ENCODE peak calls at places on chromosomes 4 and X, in four cellular contexts. One of them, this sample, is unnamed.

GRCh38 chrX:13893826-13894225 is 76.9 kb upstream of the GPM6B start:
- DNase-seq in uterus: no peak
- DNase-seq in neural progenitor cell: no peak
- DNase-seq in thyroid gland: no peak
- DNase-seq in this sample: no peak

GRCh38 chr4:133124746-133125145 is 24.3 kb upstream of the PCDH10 start:
- DNase-seq in thyroid gland: no peak
- DNase-seq in uterus: no peak
- DNase-seq in neural progenitor cell: no peak
- DNase-seq in this sample: no peak

GRCh38 chr4:21901281-21901680 is 47.3 kb downstream of the KCNIP4 start:
- DNase-seq in neural progenitor cell: no peak
- DNase-seq in thyroid gland: no peak
- DNase-seq in uterus: no peak
- DNase-seq in this sample: no peak

GRCh38 chr4:71221510-71222466 is 117.0 kb upstream of the SLC4A4 start:
- DNase-seq in thyroid gland: no peak
- DNase-seq in neural progenitor cell: no peak
- DNase-seq in uterus: no peak
- DNase-seq in this sample: no peak

GRCh38 chr4:38601916-38602291 is 62.1 kb upstream of the KLF3 start:
- DNase-seq in uterus: no peak
- DNase-seq in neural progenitor cell: no peak
- DNase-seq in thyroid gland: peak; percentile 26
- DNase-seq in this sample: no peak

GRCh38 chr4:149110499-149110898 is 668.3 kb upstream of the NR3C2 start:
- DNase-seq in uterus: no peak
- DNase-seq in thyroid gland: no peak
- DNase-seq in neural progenitor cell: no peak
- DNase-seq in this sample: no peak

GRCh38 chrX:7133036-7133412 is 14.5 kb upstream of the STS start:
- DNase-seq in uterus: peak; percentile 43
- DNase-seq in neural progenitor cell: no peak
- DNase-seq in thyroid gland: peak; percentile 10
- DNase-seq in this sample: no peak

GRCh38 chrX:100643943-100644587 is at the start of gene SRPX2:
- DNase-seq in neural progenitor cell: no peak
- DNase-seq in uterus: peak; percentile 74
- DNase-seq in thyroid gland: no peak
- DNase-seq in this sample: no peak

GRCh38 chr4:1991596-1992434 is 17.0 kb downstream of the NELFA start:
- DNase-seq in uterus: no peak
- DNase-seq in thyroid gland: no peak
- DNase-seq in neural progenitor cell: no peak
- DNase-seq in this sample: no peak

GRCh38 chr4:142121448-142121847 is 485.1 kb downstream of the IL15 start:
- DNase-seq in neural progenitor cell: no peak
- DNase-seq in uterus: no peak
- DNase-seq in thyroid gland: no peak
- DNase-seq in this sample: no peak

GRCh38 chrX:133414399-133415275 is 652 bp downstream of the GPC4 start:
- DNase-seq in thyroid gland: peak; percentile 39
- DNase-seq in uterus: peak; percentile 21
- DNase-seq in neural progenitor cell: peak; percentile 64
- DNase-seq in this sample: no peak

GRCh38 chr4:3340038-3340702 is 47.3 kb downstream of the RGS12 start:
- DNase-seq in uterus: no peak
- DNase-seq in neural progenitor cell: no peak
- DNase-seq in thyroid gland: no peak
- DNase-seq in this sample: no peak

GRCh38 chr4:159267023-159267939 is 164.4 kb downstream of the RAPGEF2 start:
- DNase-seq in uterus: no peak
- DNase-seq in thyroid gland: no peak
- DNase-seq in neural progenitor cell: peak; percentile 18
- DNase-seq in this sample: no peak

GRCh38 chrX:118577041-118577440 is 81.4 kb downstream of the DOCK11 start:
- DNase-seq in thyroid gland: peak; percentile 95
- DNase-seq in uterus: no peak
- DNase-seq in neural progenitor cell: no peak
- DNase-seq in this sample: no peak

GRCh38 chrX:107716816-107717700 is 58.5 kb downstream of the TSC22D3 start:
- DNase-seq in uterus: peak; percentile 91
- DNase-seq in neural progenitor cell: peak; percentile 69
- DNase-seq in thyroid gland: peak; percentile 89
- DNase-seq in this sample: peak; percentile 64

GRCh38 chr4:145230726-145231125 is 50.3 kb upstream of the OTUD4 start:
- DNase-seq in neural progenitor cell: no peak
- DNase-seq in uterus: no peak
- DNase-seq in thyroid gland: no peak
- DNase-seq in this sample: no peak

GRCh38 chrX:45135616-45136015 is 65.1 kb downstream of the DIPK2B start:
- DNase-seq in uterus: no peak
- DNase-seq in thyroid gland: no peak
- DNase-seq in neural progenitor cell: no peak
- DNase-seq in this sample: no peak

GRCh38 chr4:184475096-184475461 is 729 bp upstream of the IRF2 start:
- DNase-seq in thyroid gland: peak; percentile 69
- DNase-seq in neural progenitor cell: no peak
- DNase-seq in uterus: peak; percentile 66
- DNase-seq in this sample: peak; percentile 53

GRCh38 chrX:53260836-53261235 is 20.5 kb downstream of the IQSEC2 start:
- DNase-seq in uterus: no peak
- DNase-seq in neural progenitor cell: no peak
- DNase-seq in thyroid gland: no peak
- DNase-seq in this sample: no peak

DNA sequence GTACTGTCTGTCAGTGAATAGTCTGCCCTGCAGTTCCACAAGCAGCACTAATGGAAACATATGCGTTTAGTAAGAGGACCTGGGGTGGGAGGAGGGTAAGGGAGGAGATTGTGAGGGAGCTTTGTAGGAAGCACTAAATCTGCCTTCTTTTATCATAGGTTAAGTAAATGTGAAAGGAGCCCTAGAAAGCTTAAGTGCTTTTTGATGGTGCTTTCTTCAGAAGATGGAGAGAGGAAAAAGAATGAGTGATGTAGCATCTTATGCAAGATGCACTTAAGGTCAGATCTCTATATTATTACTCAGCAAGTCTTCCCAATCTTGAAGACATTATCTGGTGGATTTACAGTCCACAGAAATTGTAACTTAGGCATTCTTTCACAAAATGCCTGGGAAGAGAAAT is 322.7 kb downstream of the PDHA2 start:
- DNase-seq in thyroid gland: no peak
- DNase-seq in uterus: no peak
- DNase-seq in neural progenitor cell: no peak
- DNase-seq in this sample: no peak
- H3K27ac ChIP-seq in thyroid gland: no peak overlapping the region
- H3K27ac ChIP-seq in uterus: no peak overlapping the region
- H3K27ac ChIP-seq in neural progenitor cell: no peak overlapping the region
- H3K27ac ChIP-seq in this sample: no peak overlapping the region

GRCh38 chrX:56738670-56739069 is 9.6 kb downstream of the NBDY start:
- DNase-seq in thyroid gland: no peak
- DNase-seq in uterus: no peak
- DNase-seq in neural progenitor cell: no peak
- DNase-seq in this sample: no peak
- H3K27ac ChIP-seq in thyroid gland: no peak overlapping the region
- H3K27ac ChIP-seq in uterus: no peak overlapping the region
- H3K27ac ChIP-seq in neural progenitor cell: no peak overlapping the region
- H3K27ac ChIP-seq in this sample: no peak overlapping the region

DNA sequence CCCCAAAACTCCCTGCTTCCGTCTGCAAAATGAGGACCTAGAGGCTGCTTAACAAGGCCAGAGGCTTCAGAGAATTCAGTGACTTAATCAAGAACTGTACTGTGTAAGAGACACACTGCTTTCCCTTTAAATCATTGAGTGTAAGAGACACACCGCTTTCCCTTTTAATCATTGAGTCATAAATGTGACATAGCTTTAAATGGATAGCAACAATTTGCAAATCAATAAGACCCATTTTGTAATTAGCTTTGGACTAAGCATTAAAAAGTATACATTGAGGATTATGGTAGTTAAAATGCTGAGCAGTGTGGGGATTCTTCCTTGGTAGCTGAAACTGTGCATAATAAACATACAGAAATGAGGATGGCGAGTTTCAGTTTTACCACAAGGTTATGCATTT is 31.8 kb downstream of the ARX start:
- DNase-seq in uterus: no peak
- DNase-seq in thyroid gland: no peak
- DNase-seq in neural progenitor cell: no peak
- DNase-seq in this sample: no peak
- H3K27ac ChIP-seq in uterus: no peak overlapping the region
- H3K27ac ChIP-seq in thyroid gland: no peak overlapping the region
- H3K27ac ChIP-seq in neural progenitor cell: no peak overlapping the region
- H3K27ac ChIP-seq in this sample: no peak overlapping the region

GRCh38 chr4:139734875-139735380 is 69.3 kb downstream of the MGST2 start:
- DNase-seq in thyroid gland: peak; percentile 93
- DNase-seq in neural progenitor cell: peak; percentile 95
- DNase-seq in uterus: peak; percentile 91
- DNase-seq in this sample: peak; percentile 75
- H3K27ac ChIP-seq in thyroid gland: peak overlapping the region; percentile 48
- H3K27ac ChIP-seq in neural progenitor cell: peak overlapping the region; percentile 78
- H3K27ac ChIP-seq in uterus: peak overlapping the region; percentile 97
- H3K27ac ChIP-seq in this sample: peak overlapping the region; percentile 83

GRCh38 chrX:129323115-129323514 is 200.2 kb downstream of the SMARCA1 start:
- DNase-seq in neural progenitor cell: no peak
- DNase-seq in uterus: no peak
- DNase-seq in thyroid gland: no peak
- DNase-seq in this sample: no peak
- H3K27ac ChIP-seq in neural progenitor cell: no peak overlapping the region
- H3K27ac ChIP-seq in uterus: no peak overlapping the region
- H3K27ac ChIP-seq in thyroid gland: no peak overlapping the region
- H3K27ac ChIP-seq in this sample: no peak overlapping the region

GRCh38 chrX:150454083-150454482 is 91.0 kb downstream of the MAMLD1 start:
- DNase-seq in thyroid gland: no peak
- DNase-seq in uterus: no peak
- DNase-seq in neural progenitor cell: no peak
- DNase-seq in this sample: no peak
- H3K27ac ChIP-seq in thyroid gland: no peak overlapping the region
- H3K27ac ChIP-seq in uterus: no peak overlapping the region
- H3K27ac ChIP-seq in neural progenitor cell: no peak overlapping the region
- H3K27ac ChIP-seq in this sample: no peak overlapping the region

GRCh38 chr4:89712141-89712540 is 124.8 kb downstream of the SNCA start:
- DNase-seq in thyroid gland: no peak
- DNase-seq in neural progenitor cell: no peak
- DNase-seq in uterus: no peak
- DNase-seq in this sample: no peak

GRCh38 chr4:89704651-89705395 is 132.1 kb downstream of the SNCA start:
- DNase-seq in uterus: no peak
- DNase-seq in thyroid gland: no peak
- DNase-seq in neural progenitor cell: no peak
- DNase-seq in this sample: no peak

GRCh38 chr4:89703831-89704230 is 133.1 kb downstream of the SNCA start:
- DNase-seq in neural progenitor cell: no peak
- DNase-seq in thyroid gland: no peak
- DNase-seq in uterus: peak; percentile 66
- DNase-seq in this sample: no peak

GRCh38 chr4:89707467-89707866 is 129.5 kb downstream of the SNCA start:
- DNase-seq in uterus: no peak
- DNase-seq in neural progenitor cell: no peak
- DNase-seq in thyroid gland: no peak
- DNase-seq in this sample: no peak

DNA sequence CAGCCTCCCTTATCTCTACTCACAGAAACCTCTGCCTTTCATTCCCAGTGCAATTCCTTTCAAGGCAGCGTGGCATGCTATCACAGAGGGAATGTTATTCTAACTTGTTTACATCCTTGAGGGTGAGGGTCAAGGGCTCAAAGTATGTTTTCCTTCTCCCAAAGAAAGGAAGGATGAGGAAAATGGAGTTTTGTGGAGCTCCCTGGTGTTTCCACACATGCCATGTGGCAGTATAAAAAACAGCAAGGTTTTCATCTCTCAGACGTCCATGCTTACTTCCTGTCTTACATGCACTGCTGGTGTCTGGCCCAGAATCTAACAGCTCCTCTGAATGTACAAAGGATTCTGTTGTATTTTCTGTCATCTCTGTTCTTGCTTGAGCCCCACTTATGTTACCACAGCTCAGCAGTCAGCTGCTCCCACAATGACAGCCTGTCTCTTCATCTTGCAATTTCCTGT is 128.0 kb downstream of the SNCA start:
- DNase-seq in uterus: no peak
- DNase-seq in thyroid gland: peak; percentile 4
- DNase-seq in neural progenitor cell: no peak
- DNase-seq in this sample: peak; percentile 8
- H3K27ac ChIP-seq in uterus: peak overlapping the region; percentile 61
- H3K27ac ChIP-seq in thyroid gland: no peak overlapping the region
- H3K27ac ChIP-seq in neural progenitor cell: no peak overlapping the region
- H3K27ac ChIP-seq in this sample: peak overlapping the region; percentile 70

DNA sequence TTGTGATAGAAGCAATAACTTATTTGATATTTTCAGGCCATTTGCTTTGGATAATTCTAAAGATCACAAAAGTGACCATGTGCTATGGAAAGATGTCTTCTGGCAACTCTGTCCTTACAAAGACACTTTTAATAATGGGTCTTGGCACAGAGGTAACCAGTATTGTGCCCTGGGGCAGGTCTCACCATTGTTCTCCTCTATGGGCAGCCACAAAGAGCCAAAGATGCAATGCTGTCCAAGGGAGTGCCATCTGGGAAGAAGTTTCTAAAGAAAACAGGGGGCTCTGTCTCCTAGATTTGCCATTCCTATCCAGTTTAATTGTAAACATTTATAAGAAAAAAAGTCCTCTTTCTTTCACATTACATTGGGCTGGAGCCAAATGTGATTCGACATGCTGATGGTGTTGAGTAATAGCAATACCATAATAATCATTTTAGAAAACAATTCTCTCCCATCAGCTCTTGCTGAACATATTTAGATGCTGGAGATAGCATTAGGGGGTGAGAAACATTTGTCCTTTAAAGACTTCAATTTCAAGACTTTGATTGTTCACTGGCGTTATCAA is 179.9 kb downstream of the KIT start:
- DNase-seq in uterus: no peak
- DNase-seq in neural progenitor cell: no peak
- DNase-seq in thyroid gland: no peak
- DNase-seq in this sample: no peak
- H3K27ac ChIP-seq in uterus: no peak overlapping the region
- H3K27ac ChIP-seq in neural progenitor cell: no peak overlapping the region
- H3K27ac ChIP-seq in thyroid gland: no peak overlapping the region
- H3K27ac ChIP-seq in this sample: no peak overlapping the region

DNA sequence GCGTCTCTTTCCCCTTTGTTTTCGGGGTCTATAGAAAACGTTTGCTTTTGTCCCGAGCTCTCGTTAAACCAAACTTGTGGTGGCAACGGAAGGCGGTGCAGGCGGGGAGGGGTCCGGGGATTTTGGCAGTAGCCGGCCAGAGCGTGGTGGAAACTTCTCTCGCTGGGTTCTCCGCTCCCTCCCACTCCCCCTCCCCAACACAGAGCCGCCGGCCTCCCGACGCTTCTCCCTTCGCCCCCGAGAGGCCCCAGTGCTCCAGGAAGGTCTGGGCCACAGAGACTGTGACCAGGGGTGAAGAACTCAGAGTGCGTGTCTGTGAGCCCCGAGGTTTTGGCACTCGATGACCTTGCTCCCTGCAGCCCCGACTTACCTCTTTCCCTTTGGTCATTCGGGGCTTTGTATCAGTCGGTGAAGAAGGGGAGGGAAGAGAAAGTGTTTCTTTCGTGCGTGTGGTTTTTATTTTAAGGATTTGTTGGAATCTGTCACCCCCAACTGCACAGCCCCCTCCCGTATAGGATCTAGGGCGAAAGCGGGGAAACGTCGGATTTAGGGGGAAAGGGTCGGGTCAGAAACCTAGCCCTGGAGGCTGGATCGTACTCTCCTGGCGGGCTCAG is 9.0 kb upstream of the BCOR start:
- DNase-seq in uterus: no peak
- DNase-seq in thyroid gland: no peak
- DNase-seq in neural progenitor cell: no peak
- DNase-seq in this sample: no peak
- H3K27ac ChIP-seq in uterus: peak overlapping the region; percentile 97
- H3K27ac ChIP-seq in thyroid gland: peak overlapping the region; percentile 81
- H3K27ac ChIP-seq in neural progenitor cell: no peak overlapping the region
- H3K27ac ChIP-seq in this sample: peak overlapping the region; percentile 67

GRCh38 chrX:68901512-68901911 is 72.7 kb downstream of the EFNB1 start:
- DNase-seq in thyroid gland: no peak
- DNase-seq in uterus: no peak
- DNase-seq in neural progenitor cell: no peak
- DNase-seq in this sample: no peak
- H3K27ac ChIP-seq in thyroid gland: no peak overlapping the region
- H3K27ac ChIP-seq in uterus: no peak overlapping the region
- H3K27ac ChIP-seq in neural progenitor cell: no peak overlapping the region
- H3K27ac ChIP-seq in this sample: no peak overlapping the region

This sample was measured in substantia nigra.